ENCODE peak calls at places on chromosomes 12 and 14, in five cellular contexts. M, R, Z, D and W are unnamed samples.

GRCh38 chr14:105311838-105312237 is 2.7 kb upstream of the PACS2 start:
- DNase-seq in Z (no peak), D (no peak), R (no peak), M (no peak), W (no peak)

GRCh38 chr14:52266179-52266578 is 1.3 kb upstream of the PTGDR start:
- DNase-seq in Z (peak), M (peak), D (no peak), R (no peak), W (no peak)

GRCh38 chr14:50971122-50971781 is 27.0 kb upstream of the PYGL start:
- DNase-seq in M (no peak), Z (no peak), D (no peak), R (no peak), W (no peak)

GRCh38 chr12:116037941-116038837 is 239.3 kb downstream of the MED13L start:
- DNase-seq in R (no peak), Z (no peak), M (no peak), D (no peak), W (no peak)

GRCh38 chr14:92680781-92681650 is 67.4 kb downstream of the LGMN start:
- DNase-seq in R (peak), M (peak), Z (peak), D (peak), W (peak)

GRCh38 chr12:112705037-112705632 is 86.4 kb upstream of the RPH3A start:
- DNase-seq in R (no peak), M (no peak), D (peak), Z (no peak), W (no peak)

GRCh38 chr14:42556551-42556950 is 949.9 kb downstream of the LRFN5 start:
- DNase-seq in Z (no peak), R (no peak), M (no peak), D (no peak), W (no peak)

GRCh38 chr14:73754911-73755360 is 40.8 kb upstream of the PNMA1 start:
- DNase-seq in D (no peak), M (no peak), Z (peak), R (peak), W (no peak)

GRCh38 chr12:132055535-132056096 is 88.5 kb downstream of the DDX51 start:
- DNase-seq in R (no peak), D (no peak), Z (no peak), M (no peak), W (no peak)

GRCh38 chr14:21524575-21525518 is 1.3 kb downstream of the SALL2 start:
- DNase-seq in Z (no peak), R (no peak), D (no peak), M (no peak), W (no peak)

GRCh38 chr12:65603428-65604351 is 220.6 kb upstream of the HMGA2 start:
- DNase-seq in Z (peak), R (peak), D (no peak), M (no peak), W (no peak)

GRCh38 chr12:630656-631632 is 32.3 kb downstream of the NINJ2 start:
- DNase-seq in M (no peak), R (no peak), Z (no peak), D (no peak), W (peak)

GRCh38 chr14:90204516-90204915 is 51.8 kb upstream of the PSMC1 start:
- DNase-seq in Z (no peak), R (no peak), M (no peak), D (no peak), W (no peak)

GRCh38 chr12:15151141-15152091 is 69.8 kb downstream of the RERG start:
- DNase-seq in D (no peak), R (peak), M (no peak), Z (no peak), W (peak)

DNA sequence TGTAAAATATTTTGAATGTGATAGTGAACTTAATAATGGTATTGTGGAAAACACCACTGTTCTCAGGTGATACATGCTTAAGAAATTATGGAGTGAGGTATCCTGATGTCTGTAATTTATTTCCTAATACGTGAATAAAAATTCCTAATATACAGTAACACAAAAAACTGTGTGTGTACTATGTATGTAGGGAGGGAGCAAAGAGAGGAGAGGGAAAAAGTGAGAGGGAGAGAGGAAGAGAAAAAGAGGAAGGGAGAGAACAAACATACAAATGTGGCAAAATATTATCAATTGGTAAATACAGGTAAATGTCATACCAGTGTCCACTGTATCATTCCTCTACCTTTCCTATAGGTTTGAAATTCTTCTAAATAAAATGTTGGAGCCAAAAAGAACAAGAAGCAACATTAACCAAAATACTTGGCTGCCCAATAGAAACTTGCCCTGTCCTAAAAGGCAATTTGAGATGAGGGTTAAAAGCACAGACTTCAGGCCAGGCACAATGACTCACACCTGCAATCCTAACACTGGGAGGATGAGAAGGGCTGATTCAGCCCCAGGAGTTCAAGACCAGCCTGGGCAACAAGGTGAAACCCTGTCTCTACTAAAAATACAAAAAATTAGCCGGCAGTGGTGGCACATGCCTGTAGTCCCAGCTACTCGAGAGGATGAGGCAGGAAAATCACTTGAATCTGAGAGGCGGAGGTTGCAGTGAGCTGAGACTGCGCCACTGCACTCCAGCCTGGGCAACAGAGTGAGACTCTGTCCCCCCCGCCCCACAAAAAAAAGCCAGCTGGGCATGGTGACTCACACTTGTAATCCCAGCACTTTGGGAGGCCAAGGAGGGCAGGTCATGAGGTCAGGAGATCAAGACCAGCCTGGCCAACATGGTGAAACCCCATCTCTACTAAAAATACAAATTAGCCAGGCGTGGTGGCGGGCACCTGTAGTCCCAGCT is 14.5 kb downstream of the R3HDM2 start:
- DNase-seq in M (no peak), Z (no peak), D (no peak), R (no peak), W (peak)
- TF ChIP-seq CTCF in M (no peak), Z (no peak), D (no peak), R (no peak), W (no peak)

GRCh38 chr14:24634158-24634557 is at the start of gene GZMB:
- DNase-seq in Z (no peak), D (no peak), M (no peak), R (no peak), W (peak)
- TF ChIP-seq CTCF in Z (no peak), D (no peak), M (no peak), R (no peak), W (no peak)

DNA sequence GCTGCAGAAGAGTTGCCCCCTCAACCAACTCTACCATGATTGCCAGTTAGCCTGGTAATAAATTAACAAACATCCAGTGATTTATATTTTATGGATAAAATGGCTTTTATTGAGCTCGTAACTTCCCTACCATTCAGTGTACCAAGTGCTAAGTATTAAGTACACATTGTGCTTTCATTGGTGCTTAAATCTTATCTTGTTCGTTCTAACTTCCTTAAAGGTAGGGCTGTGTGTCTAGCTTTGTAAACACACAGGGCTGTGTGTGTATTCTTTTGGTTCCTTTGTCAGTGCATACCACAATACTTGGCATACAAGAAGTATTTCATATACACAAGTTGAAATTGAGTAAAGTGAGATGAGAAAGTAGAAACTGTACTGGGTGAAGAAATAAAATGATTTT is 80.4 kb downstream of the KCNC2 start:
- DNase-seq in D (no peak), R (no peak), Z (no peak), M (no peak), W (no peak)
- TF ChIP-seq CTCF in D (no peak), R (no peak), Z (no peak), M (no peak), W (no peak)

GRCh38 chr14:91387135-91387849 is 30.3 kb downstream of the CCDC88C start:
- DNase-seq in M (no peak), Z (no peak), R (peak), D (no peak), W (no peak)
- TF ChIP-seq CTCF in M (no peak), Z (no peak), R (peak), D (no peak), W (no peak)

DNA sequence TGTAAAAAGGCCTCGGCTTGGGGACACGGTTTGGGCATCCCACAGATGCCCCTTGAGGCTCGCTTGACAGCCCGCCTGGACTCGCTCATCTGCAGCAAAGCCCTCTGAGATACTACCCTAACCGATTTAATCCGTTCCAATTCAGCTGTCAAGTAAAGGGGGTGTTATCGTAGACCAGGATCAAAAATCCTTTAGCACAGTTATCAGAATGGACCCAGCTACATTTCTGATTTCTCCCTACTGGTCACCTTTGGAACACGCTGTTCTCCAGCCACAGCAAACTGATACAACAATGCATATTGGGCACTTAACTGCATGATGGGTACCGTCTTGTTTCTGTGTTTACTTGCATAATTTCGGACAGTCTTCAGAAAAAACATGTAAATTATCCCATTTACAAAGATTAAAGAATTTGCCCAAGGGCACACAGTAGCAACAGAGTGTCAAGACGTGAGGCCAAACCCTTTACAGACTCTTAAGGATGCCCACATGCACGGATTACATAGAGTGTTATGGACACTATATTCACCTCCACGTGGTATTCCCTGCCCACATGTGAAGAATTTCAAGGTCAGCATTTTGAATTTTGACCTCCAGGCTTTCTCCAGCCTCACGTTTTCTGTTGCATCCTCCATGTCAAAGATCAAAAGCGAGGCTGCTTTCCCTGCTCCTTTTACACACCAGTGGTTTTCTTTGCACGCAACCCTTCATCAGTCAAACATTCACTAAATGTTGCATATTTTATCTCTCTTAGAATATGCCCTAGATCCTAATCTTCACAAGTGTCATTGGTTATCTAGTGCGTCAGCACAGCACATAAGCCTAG is 3.2 kb upstream of the DUSP6 start:
- DNase-seq in R (no peak), Z (no peak), D (no peak), M (no peak), W (peak)
- TF ChIP-seq CTCF in R (peak), Z (no peak), D (peak), M (no peak), W (peak)